ENCODE peak calls at places on chromosomes 16 and 17, in six cellular contexts. S is GM13977; F is SK-N-SH; Q is RWPE2; C is CD4-positive, alpha-beta T cell; E is sigmoid colon. M is an unnamed sample.

GRCh38 chr17:7852919-7853692 is 1.8 kb upstream of the TMEM88 start:
- DNase-seq in S (no peak), F (no peak), Q (no peak), C (no peak), E (peak), M (no peak)

GRCh38 chr17:74639704-74640142 is 16.2 kb upstream of the CD300E start:
- DNase-seq in S (no peak), F (no peak), Q (no peak), C (no peak), E (no peak), M (no peak)

GRCh38 chr17:72387487-72387886 is 266.7 kb downstream of the SOX9 start:
- DNase-seq in S (no peak), F (no peak), Q (no peak), C (no peak), E (no peak), M (no peak)

GRCh38 chr16:60674241-60674640 is 1362.0 kb downstream of the CDH8 start:
- DNase-seq in S (no peak), F (no peak), Q (no peak), C (no peak), E (no peak), M (no peak)

GRCh38 chr16:79089735-79090284 is 510.7 kb downstream of the MAF start:
- DNase-seq in S (no peak), F (no peak), Q (no peak), C (peak), E (no peak), M (no peak)

GRCh38 chr17:82237746-82238561 is 9.1 kb downstream of the SLC16A3 start:
- DNase-seq in S (no peak), F (no peak), Q (no peak), C (no peak), E (peak), M (peak)

GRCh38 chr17:5364156-5364555 is 55.3 kb downstream of the NUP88 start:
- DNase-seq in S (no peak), F (no peak), Q (no peak), C (no peak), E (no peak), M (no peak)

GRCh38 chr17:40517286-40517662 is 15.9 kb upstream of the TNS4 start:
- DNase-seq in S (no peak), F (no peak), Q (peak), C (no peak), E (peak), M (no peak)

GRCh38 chr17:30921544-30922196 is at the start of gene ADAP2:
- DNase-seq in S (peak), F (peak), Q (no peak), C (no peak), E (peak), M (peak)

GRCh38 chr17:80116276-80116922 is 15.0 kb downstream of the GAA start:
- DNase-seq in S (no peak), F (no peak), Q (peak), C (no peak), E (no peak), M (no peak)

GRCh38 chr16:48824271-48824670 is 214.3 kb upstream of the N4BP1 start:
- DNase-seq in S (no peak), F (no peak), Q (no peak), C (no peak), E (no peak), M (no peak)

GRCh38 chr17:7922499-7923289 is 6.6 kb upstream of the RNF227 start:
- DNase-seq in S (peak), F (no peak), Q (no peak), C (peak), E (peak), M (peak)

GRCh38 chr16:66617728-66618127 is 13.2 kb downstream of the CMTM3 start:
- DNase-seq in S (no peak), F (no peak), Q (no peak), C (no peak), E (no peak), M (no peak)

GRCh38 chr17:77400445-77400870 is 259.7 kb downstream of the SEC14L1 start:
- DNase-seq in S (peak), F (peak), Q (no peak), C (peak), E (no peak), M (peak)

GRCh38 chr16:84284168-84284722 is 10.4 kb upstream of the WFDC1 start:
- DNase-seq in S (no peak), F (peak), Q (no peak), C (no peak), E (peak), M (no peak)

GRCh38 chr17:57966246-57966645 is 11.0 kb upstream of the CUEDC1 start:
- DNase-seq in S (no peak), F (no peak), Q (no peak), C (no peak), E (no peak), M (no peak)

GRCh38 chr16:66873685-66874055 is 6.6 kb upstream of the PDP2 start:
- DNase-seq in S (no peak), F (no peak), Q (no peak), C (no peak), E (no peak), M (no peak)

GRCh38 chr16:19123535-19124178 is 9.9 kb downstream of the ITPRIPL2 start:
- DNase-seq in S (no peak), F (no peak), Q (no peak), C (no peak), E (no peak), M (no peak)

GRCh38 chr16:29877266-29877961 is 14.4 kb upstream of the CDIPT start:
- DNase-seq in S (peak), F (peak), Q (no peak), C (peak), E (no peak), M (peak)

GRCh38 chr16:57613514-57613913 is 14.9 kb upstream of the ADGRG1 start:
- DNase-seq in S (no peak), F (no peak), Q (peak), C (no peak), E (peak), M (no peak)

GRCh38 chr17:55308613-55309332 is 44.0 kb downstream of the HLF start:
- DNase-seq in S (no peak), F (no peak), Q (no peak), C (no peak), E (no peak), M (no peak)

GRCh38 chr16:57590654-57591085 is 37.8 kb upstream of the ADGRG1 start:
- DNase-seq in S (no peak), F (no peak), Q (peak), C (no peak), E (no peak), M (no peak)

GRCh38 chr16:56987692-56988091 is 1.7 kb upstream of the NLRC5 start:
- DNase-seq in S (no peak), F (no peak), Q (no peak), C (no peak), E (no peak), M (no peak)

GRCh38 chr17:40906613-40907012 is 21.6 kb upstream of the KRT20 start:
- DNase-seq in S (no peak), F (no peak), Q (no peak), C (no peak), E (no peak), M (no peak)

DNA sequence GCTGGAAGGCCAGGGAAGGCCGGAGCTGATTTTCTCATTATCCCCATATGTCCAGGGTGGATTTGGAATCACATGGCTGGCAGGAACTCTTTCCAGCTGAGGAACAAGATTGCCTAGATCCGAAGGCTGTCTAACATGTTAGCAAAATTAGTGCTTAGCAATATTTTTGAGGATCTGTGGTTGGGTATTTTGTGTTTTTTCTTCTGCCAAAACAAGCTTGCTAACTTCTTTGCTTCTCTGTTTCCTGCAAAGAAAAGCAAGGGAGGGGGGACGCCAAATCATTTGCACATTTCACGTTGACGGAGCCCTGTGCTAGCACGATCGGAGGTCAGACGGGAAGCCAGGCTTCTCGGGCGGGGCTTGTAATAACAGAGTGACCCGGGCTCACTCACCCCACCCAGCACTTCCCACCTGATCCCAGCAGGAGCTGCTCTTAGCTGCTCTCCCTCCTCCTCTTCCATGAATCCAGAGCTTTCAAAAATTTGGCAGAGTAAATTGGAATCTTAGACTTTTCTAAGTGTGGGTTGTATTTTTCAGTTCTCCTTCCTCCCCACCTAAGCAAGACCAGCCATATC is 33.3 kb upstream of the FOXF1 start:
- DNase-seq in S (no peak), F (no peak), Q (no peak), C (no peak), E (no peak), M (no peak)
- TF ChIP-seq CTCF in S (no peak), F (no peak), Q (no peak), C (no peak), E (no peak), M (no peak)

GRCh38 chr16:1364510-1364909 is 12.8 kb downstream of the GNPTG start:
- DNase-seq in S (no peak), F (no peak), Q (no peak), C (no peak), E (no peak), M (no peak)

GRCh38 chr16:1367486-1368174 is 15.9 kb downstream of the GNPTG start:
- DNase-seq in S (no peak), F (no peak), Q (no peak), C (no peak), E (no peak), M (no peak)

GRCh38 chr16:1363501-1364041 is 11.8 kb downstream of the GNPTG start:
- DNase-seq in S (peak), F (peak), Q (no peak), C (peak), E (no peak), M (peak)

GRCh38 chr16:1366060-1366711 is 14.5 kb downstream of the GNPTG start:
- DNase-seq in S (no peak), F (no peak), Q (no peak), C (no peak), E (no peak), M (no peak)

DNA sequence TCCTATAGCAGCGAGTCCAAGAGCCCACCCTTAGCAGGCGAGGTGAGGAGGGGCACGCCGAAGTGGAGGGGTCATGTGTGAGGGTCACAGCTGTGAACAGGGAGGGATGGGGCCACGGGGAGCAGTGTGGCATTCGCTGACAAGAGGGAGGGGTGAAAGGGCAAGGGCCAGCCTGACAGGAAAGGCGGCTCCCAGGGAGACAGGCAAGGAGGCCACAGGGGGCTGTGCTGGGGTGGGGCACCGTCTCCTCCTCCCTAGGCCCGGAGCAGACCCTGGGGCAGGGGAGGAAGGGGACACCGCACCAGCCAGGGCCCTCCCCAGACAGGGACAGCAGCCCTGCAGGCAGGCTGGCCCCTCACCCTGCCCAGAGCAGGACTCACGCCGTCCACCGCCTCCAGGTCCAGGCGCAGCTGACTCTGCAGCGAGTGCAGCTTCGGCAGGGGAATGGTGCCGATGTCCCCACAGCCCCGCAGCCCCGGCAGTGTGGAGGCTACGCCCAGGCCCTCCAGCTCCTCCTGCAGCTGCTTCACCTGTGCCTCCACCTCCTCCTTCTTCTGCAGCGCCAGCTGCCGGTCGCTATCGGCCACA is 15.1 kb downstream of the GNPTG start:
- DNase-seq in S (no peak), F (no peak), Q (no peak), C (no peak), E (no peak), M (no peak)
- TF ChIP-seq CTCF in S (no peak), F (no peak), Q (no peak), C (no peak), E (no peak), M (no peak)

DNA sequence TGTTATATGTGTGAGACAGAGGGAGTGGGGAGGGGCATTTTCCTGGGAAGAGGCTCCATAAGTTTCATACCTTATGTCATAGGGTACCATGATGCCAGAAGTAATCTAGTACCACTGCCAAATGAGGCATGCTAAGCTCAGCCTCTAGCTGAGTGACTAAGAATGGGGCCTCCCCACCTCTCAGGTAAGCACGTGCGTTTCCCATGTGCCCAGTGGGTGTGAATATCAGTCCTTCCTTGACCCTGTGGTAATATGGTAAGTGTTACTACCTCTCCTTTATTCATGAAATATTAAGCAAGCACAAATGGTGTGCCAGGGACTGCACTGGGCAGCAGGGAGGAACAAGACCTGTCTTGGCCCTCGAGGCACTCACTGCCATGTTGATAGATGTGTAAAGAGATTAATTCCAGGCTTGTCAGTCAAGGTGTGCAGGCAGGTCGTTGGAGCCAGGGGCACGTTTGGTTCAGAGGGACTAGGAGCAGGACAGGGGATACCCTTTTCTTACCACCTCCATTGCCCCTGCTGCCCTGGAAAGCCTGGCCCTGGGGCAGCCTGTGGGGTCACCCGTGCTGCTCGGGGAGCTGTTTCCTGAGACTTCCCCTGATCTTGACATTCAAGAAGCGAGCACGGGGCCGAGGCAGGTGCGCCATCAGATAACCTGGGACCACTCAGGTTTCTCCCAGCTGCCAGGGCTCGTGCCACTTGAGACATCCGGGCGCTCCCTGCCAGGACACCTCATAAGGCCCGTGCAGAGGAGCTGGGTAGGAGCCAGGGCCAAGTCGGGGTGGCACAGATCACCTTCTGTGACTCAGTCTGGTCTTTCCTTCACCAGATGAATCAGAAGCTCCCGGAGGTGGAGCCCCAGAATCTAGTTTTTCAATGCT is 8.8 kb downstream of the RSAD1 start:
- DNase-seq in S (no peak), F (no peak), Q (peak), C (no peak), E (no peak), M (no peak)
- TF ChIP-seq CTCF in S (no peak), F (no peak), Q (no peak), C (no peak), E (no peak), M (no peak)

GRCh38 chr17:63633742-63634141 is 11.5 kb downstream of the MAP3K3 start:
- DNase-seq in S (no peak), F (no peak), Q (no peak), C (no peak), E (no peak), M (no peak)

GRCh38 chr17:63635313-63635712 is 13.1 kb downstream of the MAP3K3 start:
- DNase-seq in S (no peak), F (no peak), Q (no peak), C (no peak), E (no peak), M (no peak)

GRCh38 chr17:63634163-63634562 is 11.9 kb downstream of the MAP3K3 start:
- DNase-seq in S (no peak), F (no peak), Q (no peak), C (no peak), E (no peak), M (peak)

GRCh38 chr17:63635787-63636186 is 13.6 kb downstream of the MAP3K3 start:
- DNase-seq in S (no peak), F (no peak), Q (no peak), C (no peak), E (no peak), M (no peak)

DNA sequence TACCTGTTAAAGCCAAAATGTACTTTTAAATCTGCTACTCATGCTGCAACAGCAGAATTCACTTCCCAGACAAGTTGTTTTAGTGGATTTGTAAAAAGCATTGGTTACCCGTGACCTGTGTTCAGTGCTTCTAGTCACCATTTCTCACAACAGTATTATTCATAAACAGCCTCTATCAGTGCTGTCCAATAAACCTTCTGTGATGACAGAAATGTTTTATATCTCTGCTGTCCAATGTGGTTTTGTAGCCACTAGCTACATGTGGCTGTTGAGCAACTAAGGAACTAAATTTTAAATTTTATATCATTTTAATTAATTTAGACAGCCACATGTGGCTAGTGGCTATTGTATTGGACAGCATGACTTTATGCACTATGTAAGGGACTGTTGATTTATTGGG is 12.6 kb downstream of the MAP3K3 start:
- DNase-seq in S (no peak), F (no peak), Q (no peak), C (no peak), E (no peak), M (no peak)
- TF ChIP-seq CTCF in S (no peak), F (no peak), Q (no peak), C (no peak), E (no peak), M (no peak)

GRCh38 chr16:74623214-74623842 is 16.4 kb upstream of the GLG1 start:
- DNase-seq in S (peak), F (peak), Q (no peak), C (no peak), E (no peak), M (no peak)
- TF ChIP-seq CTCF in S (peak), F (peak), Q (peak), C (peak), E (peak), M (peak)

DNA sequence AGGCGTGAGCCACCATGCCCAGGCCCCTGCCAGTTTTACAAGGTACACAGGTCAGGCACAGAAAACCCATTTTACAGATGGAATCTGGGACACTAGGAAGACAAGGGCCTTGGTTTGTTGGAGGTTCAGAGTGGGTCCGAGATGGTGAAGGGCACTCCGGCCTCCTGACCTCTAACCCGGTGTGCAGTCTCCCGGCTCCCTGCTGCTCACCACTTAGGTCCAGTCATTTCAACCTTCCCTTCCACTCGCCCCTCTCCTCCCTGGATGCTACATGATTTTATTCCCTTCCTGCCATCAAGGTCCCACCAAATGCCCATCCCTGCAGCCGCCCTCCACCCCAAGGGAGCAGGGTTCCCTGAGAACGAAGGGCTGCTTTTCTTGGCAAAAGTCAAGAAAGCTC is 8.7 kb downstream of the ITGAX start:
- DNase-seq in S (no peak), F (no peak), Q (peak), C (no peak), E (no peak), M (no peak)
- TF ChIP-seq CTCF in S (no peak), F (no peak), Q (no peak), C (no peak), E (no peak), M (no peak)

M was measured in endothelial cell.